ENCODE peak calls at places on chromosomes 7 and 10, in nine cellular contexts. K is A549; X is neural progenitor cell; D is fibroblast of lung; L is cardiac muscle cell; A is naive thymus-derived CD4-positive, alpha-beta T cell; Y is astrocyte; J is Peyer's patch; C is NT2/D1. P is an unnamed sample.

GRCh38 chr7:131443496-131443895 is 112.9 kb downstream of the PODXL start:
- DNase-seq in K (no peak), X (no peak), D (no peak), L (no peak), A (no peak), Y (no peak), J (no peak), C (no peak), P (no peak)

GRCh38 chr10:58444876-58445275 is 59.7 kb downstream of the TFAM start:
- DNase-seq in K (no peak), X (peak; percentile 3), D (no peak), L (peak; percentile 72), A (no peak), Y (no peak), J (no peak), C (no peak), P (no peak)

GRCh38 chr7:114175140-114175539 is 239.5 kb upstream of the FOXP2 start:
- DNase-seq in K (no peak), X (no peak), D (peak; percentile 74), L (no peak), A (no peak), Y (peak; percentile 65), J (no peak), C (no peak), P (no peak)

GRCh38 chr7:27442446-27442845 is 199.8 kb downstream of the EVX1 start:
- DNase-seq in K (no peak), X (no peak), D (peak; percentile 41), L (no peak), A (no peak), Y (peak; percentile 22), J (no peak), C (no peak), P (no peak)

GRCh38 chr10:124279298-124279697 is 139.4 kb downstream of the OAT start:
- DNase-seq in K (no peak), X (no peak), D (no peak), L (no peak), A (no peak), Y (no peak), J (no peak), C (no peak), P (no peak)

GRCh38 chr7:111840528-111840927 is 278.2 kb upstream of the IMMP2L start:
- DNase-seq in K (no peak), X (no peak), D (no peak), L (no peak), A (no peak), Y (no peak), J (no peak), C (no peak), P (no peak)

GRCh38 chr7:87482115-87482514 is 6.6 kb upstream of the ABCB4 start:
- DNase-seq in K (no peak), X (no peak), D (no peak), L (no peak), A (no peak), Y (no peak), J (no peak), C (no peak), P (no peak)

GRCh38 chr10:46231087-46231486 is 55.7 kb upstream of the ANTXRL start:
- DNase-seq in K (no peak), X (no peak), D (no peak), L (no peak), A (no peak), Y (no peak), J (peak; percentile 15), C (no peak), P (no peak)

GRCh38 chr10:103480521-103480920 is 1.5 kb upstream of the CALHM3 start:
- DNase-seq in K (no peak), X (no peak), D (no peak), L (no peak), A (no peak), Y (no peak), J (no peak), C (no peak), P (no peak)

GRCh38 chr7:125136755-125137547 is 207.3 kb upstream of the POT1 start:
- DNase-seq in K (no peak), X (no peak), D (peak; percentile 51), L (no peak), A (no peak), Y (peak; percentile 37), J (no peak), C (no peak), P (no peak)

GRCh38 chr7:31100445-31100844 is 48.3 kb downstream of the ADCYAP1R1 start:
- DNase-seq in K (no peak), X (no peak), D (peak; percentile 59), L (no peak), A (no peak), Y (peak; percentile 37), J (no peak), C (no peak), P (no peak)

GRCh38 chr10:43244783-43245182 is 22.1 kb downstream of the RASGEF1A start:
- DNase-seq in K (no peak), X (no peak), D (no peak), L (no peak), A (no peak), Y (no peak), J (no peak), C (no peak), P (no peak)
- H3K4me1 ChIP-seq in K (no peaks in the 10 kb centered on the region), X (no peaks in the 10 kb centered on the region), D (no peaks in the 10 kb centered on the region), L (no peaks in the 10 kb centered on the region), A (no peaks in the 10 kb centered on the region), Y (no peaks in the 10 kb centered on the region), J (no peaks in the 10 kb centered on the region), C (peaks cover 5% of the 10 kb centered on the region), P (no peaks in the 10 kb centered on the region)

DNA sequence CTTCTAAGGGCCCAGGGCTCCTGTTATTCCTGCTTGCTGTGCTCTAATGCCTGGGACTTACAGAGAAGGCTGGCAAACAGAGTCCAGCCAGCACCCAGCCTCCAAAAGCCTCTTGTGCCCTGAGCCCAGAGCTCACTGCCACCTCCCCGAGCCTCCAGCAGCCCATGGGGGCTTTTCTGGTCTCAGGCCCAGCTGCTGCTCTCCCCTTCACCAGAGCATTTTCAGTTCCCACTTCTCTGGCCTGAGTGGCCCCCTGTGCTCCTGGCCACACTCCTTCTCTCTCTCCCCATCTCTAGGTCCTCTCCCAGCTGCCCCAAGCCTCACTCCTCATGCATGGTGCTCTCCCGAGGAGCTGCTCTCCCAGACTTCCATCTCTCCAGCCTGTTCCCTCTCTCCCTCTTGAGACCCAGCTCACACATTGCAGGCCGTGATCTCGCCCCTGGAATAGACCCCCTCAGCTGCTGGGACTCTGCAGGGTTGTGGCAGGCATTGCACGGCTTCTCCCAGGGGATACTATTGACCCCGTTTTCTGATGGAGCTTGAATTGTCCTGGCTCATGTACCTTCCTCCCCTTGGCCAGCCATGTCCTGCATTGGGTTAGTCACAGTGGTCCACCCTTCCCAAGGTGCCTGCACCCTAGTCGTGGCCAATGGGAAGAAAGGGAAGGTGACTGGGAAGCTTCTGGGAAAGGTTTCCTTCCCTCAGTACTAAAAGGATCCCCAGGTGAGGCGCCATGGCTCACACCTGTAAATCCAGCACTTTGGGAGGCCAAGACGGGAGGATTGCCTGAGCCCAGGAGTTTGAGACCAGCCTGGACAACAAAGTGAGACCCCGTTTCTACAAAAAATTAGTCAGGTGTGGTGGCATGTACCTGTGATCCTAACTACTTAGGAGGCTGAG is 9.0 kb upstream of the RASSF4 start:
- DNase-seq in K (no peak), X (no peak), D (no peak), L (no peak), A (no peak), Y (no peak), J (no peak), C (no peak), P (no peak)
- H3K4me1 ChIP-seq in K (no peaks in the 10 kb centered on the region), X (no peaks in the 10 kb centered on the region), D (no peaks in the 10 kb centered on the region), L (peaks cover 39% of the 10 kb centered on the region), A (no peaks in the 10 kb centered on the region), Y (peaks cover 5% of the 10 kb centered on the region), J (no peaks in the 10 kb centered on the region), C (peaks cover 3% of the 10 kb centered on the region), P (peaks cover 2% of the 10 kb centered on the region)

DNA sequence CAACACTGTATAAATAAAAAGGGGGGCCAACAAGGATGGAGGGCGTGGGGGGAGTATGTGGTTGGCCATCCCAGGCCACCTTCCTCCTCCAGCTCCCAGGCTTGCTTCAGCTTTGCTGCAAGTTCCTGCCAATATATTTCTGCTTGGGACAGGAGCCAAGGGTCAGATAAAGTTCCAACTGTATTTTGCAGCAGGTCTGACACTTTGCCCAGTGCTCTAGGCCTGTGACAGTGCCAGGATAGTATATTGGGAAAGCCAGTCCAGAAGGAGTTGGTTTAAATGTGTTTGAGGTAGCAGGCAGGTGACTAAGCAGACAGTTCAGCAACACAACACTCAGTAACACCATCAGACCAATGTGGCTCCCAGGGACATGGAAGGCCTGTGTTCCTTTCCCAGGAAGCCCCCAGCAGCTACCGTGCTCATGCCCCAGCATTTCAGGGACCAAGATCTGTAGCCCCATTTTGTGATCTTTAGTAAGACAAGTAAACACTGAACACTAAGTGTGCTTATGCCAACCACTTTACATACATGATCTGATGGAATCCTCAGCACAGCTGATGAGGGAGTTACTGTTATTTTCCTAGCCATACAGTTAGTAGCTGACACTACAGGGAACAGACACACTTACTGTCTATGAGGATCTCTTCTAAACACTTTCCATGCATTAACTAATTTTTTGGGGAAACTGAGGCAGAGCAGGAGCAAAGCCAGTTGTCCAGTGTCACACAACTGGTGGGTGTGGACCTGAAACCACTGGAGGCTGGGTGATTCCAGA is 38.9 kb downstream of the DNAJB12 start:
- DNase-seq in K (no peak), X (no peak), D (peak; percentile 70), L (no peak), A (no peak), Y (peak; percentile 58), J (peak; percentile 52), C (no peak), P (peak; percentile 93)
- H3K4me1 ChIP-seq in K (peaks cover 68% of the 10 kb centered on the region), X (peaks cover 18% of the 10 kb centered on the region), D (peaks cover 29% of the 10 kb centered on the region), L (peaks cover 19% of the 10 kb centered on the region), A (peaks cover 76% of the 10 kb centered on the region), Y (peaks cover 23% of the 10 kb centered on the region), J (peaks cover 29% of the 10 kb centered on the region), C (peaks cover 11% of the 10 kb centered on the region), P (peaks cover 16% of the 10 kb centered on the region)

DNA sequence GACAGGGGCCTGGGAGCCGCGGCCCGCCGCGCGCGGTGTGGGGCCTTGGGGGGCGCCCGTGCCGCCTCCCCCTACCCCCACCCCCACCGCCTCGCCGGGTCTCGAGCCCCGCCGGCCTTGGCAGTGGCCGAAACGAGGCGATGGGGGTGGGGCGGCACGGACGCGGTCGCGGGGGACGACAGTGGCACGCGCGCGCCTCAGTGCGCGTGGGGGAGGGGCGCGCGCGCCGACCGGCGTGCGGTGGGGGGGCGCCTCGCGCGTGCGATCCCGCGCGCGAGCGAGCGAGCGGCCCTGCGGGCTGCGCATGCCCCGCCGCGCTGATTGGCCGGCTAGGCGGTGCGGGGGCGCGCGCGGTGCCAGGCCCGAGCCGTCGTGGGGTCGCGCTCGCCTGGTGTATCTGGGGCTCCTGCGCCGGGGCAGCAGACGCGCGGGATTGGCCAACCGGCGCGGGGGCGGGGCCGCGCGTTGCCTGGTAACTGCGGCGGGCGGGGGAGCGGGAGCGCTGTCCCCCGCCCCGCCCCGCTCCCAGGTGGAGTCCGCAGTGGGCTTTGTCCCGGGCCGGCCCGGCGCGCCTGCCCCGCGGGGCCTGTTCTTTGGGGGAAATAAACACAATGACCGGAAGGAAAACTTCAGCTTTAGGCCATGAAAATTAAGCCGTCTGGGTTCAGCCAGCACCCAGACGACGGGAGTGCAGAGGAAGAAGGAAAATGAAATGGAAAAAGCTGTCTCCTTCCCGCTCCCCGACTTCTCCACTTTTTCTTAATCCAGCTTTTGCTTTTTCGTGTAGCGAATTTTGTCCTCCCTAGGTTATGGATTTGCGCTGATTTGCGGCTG is 870 bp downstream of the GTF2I start:
- DNase-seq in K (peak; percentile 93), X (peak; percentile 98), D (peak; percentile 92), L (peak; percentile 97), A (peak; percentile 80), Y (peak; percentile 83), J (peak; percentile 95), C (peak; percentile 86), P (peak; percentile 91)
- H3K4me1 ChIP-seq in K (peaks cover 60% of the 10 kb centered on the region), X (peaks cover 45% of the 10 kb centered on the region), D (peaks cover 18% of the 10 kb centered on the region), L (peaks cover 35% of the 10 kb centered on the region), A (peaks cover 12% of the 10 kb centered on the region), Y (peaks cover 38% of the 10 kb centered on the region), J (peaks cover 11% of the 10 kb centered on the region), C (peaks cover 1% of the 10 kb centered on the region), P (peaks cover 4% of the 10 kb centered on the region)

P was measured in small intestine.